ENCODE peak calls at places on chromosomes 2 and 18, in four cellular contexts. One of them, this sample, is unnamed.
A peak's percentile ranks its signal among the peaks of the same experiment; 100 is the strongest.

GRCh38 chr2:48940606-48941005 is 185.1 kb upstream of the LHCGR start:
- DNase-seq in upper lobe of right lung: no peak
- DNase-seq in lung: no peak
- DNase-seq in A549: no peak
- DNase-seq in this sample: no peak

GRCh38 chr2:234044157-234044556 is 6.3 kb upstream of the SPP2 start:
- DNase-seq in A549: no peak
- DNase-seq in upper lobe of right lung: no peak
- DNase-seq in lung: no peak
- DNase-seq in this sample: no peak

GRCh38 chr2:168705534-168706470 is 96.6 kb upstream of the NOSTRIN start:
- DNase-seq in lung: no peak
- DNase-seq in upper lobe of right lung: no peak
- DNase-seq in A549: peak; percentile 3
- DNase-seq in this sample: no peak

GRCh38 chr2:133346654-133347053 is 221.6 kb downstream of the NCKAP5 start:
- DNase-seq in A549: no peak
- DNase-seq in lung: no peak
- DNase-seq in upper lobe of right lung: no peak
- DNase-seq in this sample: peak; percentile 90

GRCh38 chr2:46157966-46158310 is 139.3 kb upstream of the EPAS1 start:
- DNase-seq in upper lobe of right lung: no peak
- DNase-seq in lung: no peak
- DNase-seq in A549: no peak
- DNase-seq in this sample: no peak

GRCh38 chr2:42926438-42927333 is 134.3 kb upstream of the HAAO start:
- DNase-seq in upper lobe of right lung: no peak
- DNase-seq in A549: no peak
- DNase-seq in lung: no peak
- DNase-seq in this sample: no peak

GRCh38 chr2:127218843-127219715 is 1.0 kb downstream of the CYP27C1 start:
- DNase-seq in lung: no peak
- DNase-seq in A549: peak; percentile 31
- DNase-seq in upper lobe of right lung: no peak
- DNase-seq in this sample: no peak

GRCh38 chr18:58186258-58186948 is 142.4 kb downstream of the NEDD4L start:
- DNase-seq in lung: no peak
- DNase-seq in upper lobe of right lung: no peak
- DNase-seq in A549: no peak
- DNase-seq in this sample: peak; percentile 88

DNA sequence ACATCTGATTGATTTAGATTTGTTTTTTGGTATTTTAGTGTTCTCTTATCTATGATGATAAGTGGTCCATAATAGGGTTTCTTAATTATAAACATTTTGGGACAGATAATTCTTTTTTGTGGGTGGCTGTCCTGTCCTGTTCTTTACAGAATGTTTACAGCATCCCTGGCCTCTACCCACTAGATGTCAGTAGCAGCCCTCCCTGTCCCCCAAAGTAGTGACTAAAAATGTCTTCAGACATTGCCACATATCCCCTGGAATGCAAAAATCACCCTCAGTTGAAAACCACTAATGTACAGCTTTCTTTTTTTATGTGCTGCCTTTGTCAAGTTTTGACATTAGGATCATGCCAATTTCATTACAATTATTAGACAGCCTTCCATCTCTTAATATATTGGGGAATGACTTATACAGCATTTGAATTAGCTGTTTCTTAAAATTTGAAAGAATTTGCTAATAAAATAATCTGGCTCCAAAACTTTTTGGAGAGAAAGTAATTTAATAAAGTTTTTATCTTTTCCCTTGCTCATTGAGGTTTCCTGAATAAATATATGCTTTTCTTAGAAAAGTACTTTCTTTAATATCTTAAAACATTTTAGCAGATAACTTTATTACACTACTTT is 19.5 kb downstream of the WIPF1 start:
- DNase-seq in upper lobe of right lung: no peak
- DNase-seq in lung: no peak
- DNase-seq in A549: no peak
- DNase-seq in this sample: no peak
- TF ChIP-seq CTCF in upper lobe of right lung: peak; percentile 46
- TF ChIP-seq CTCF in lung: peak; percentile 15
- TF ChIP-seq CTCF in A549: peak; percentile 71
- TF ChIP-seq CTCF in this sample: peak; percentile 76

GRCh38 chr2:236262238-236262637 is 2.0 kb downstream of the ASB18 start:
- DNase-seq in A549: no peak
- DNase-seq in lung: no peak
- DNase-seq in upper lobe of right lung: no peak
- DNase-seq in this sample: no peak
- H3K4me3 ChIP-seq in A549: no peak overlapping the region
- H3K4me3 ChIP-seq in lung: no peak overlapping the region
- H3K4me3 ChIP-seq in upper lobe of right lung: no peak overlapping the region
- H3K4me3 ChIP-seq in this sample: no peak overlapping the region

GRCh38 chr2:227402321-227402720 is 14.6 kb upstream of the SCYGR1 start:
- DNase-seq in upper lobe of right lung: no peak
- DNase-seq in lung: no peak
- DNase-seq in A549: no peak
- DNase-seq in this sample: no peak

GRCh38 chr2:227407601-227408089 is 19.9 kb upstream of the SCYGR1 start:
- DNase-seq in upper lobe of right lung: peak; percentile 86
- DNase-seq in A549: peak; percentile 46
- DNase-seq in lung: peak; percentile 60
- DNase-seq in this sample: no peak

GRCh38 chr2:227406177-227407031 is 18.7 kb upstream of the SCYGR1 start:
- DNase-seq in lung: peak; percentile 77
- DNase-seq in A549: peak; percentile 92
- DNase-seq in upper lobe of right lung: no peak
- DNase-seq in this sample: peak; percentile 95

GRCh38 chr2:227402959-227403358 is 15.2 kb upstream of the SCYGR1 start:
- DNase-seq in upper lobe of right lung: no peak
- DNase-seq in lung: no peak
- DNase-seq in A549: no peak
- DNase-seq in this sample: no peak

DNA sequence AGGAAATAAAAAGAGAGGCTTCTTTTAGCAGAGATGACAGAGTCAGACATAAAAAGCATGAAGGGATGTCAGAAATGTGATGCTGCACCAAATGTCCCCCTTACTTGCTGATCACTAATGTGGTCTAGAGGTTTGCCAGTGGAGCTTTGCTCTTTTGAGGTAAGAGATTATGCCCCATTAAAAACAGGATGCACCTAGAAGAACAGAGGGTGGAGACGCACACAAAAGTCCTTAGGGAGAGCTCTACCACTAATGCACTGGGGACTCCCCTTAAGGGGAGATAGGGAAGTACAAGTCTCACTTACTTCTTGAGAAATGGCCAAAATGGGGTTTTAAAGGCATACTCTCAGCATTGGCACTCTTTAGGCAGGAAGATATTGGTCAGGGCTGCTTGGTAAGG is 16.8 kb upstream of the SCYGR1 start:
- DNase-seq in lung: no peak
- DNase-seq in A549: peak; percentile 35
- DNase-seq in upper lobe of right lung: no peak
- DNase-seq in this sample: no peak
- TF ChIP-seq CTCF in lung: no peak
- TF ChIP-seq CTCF in A549: no peak
- TF ChIP-seq CTCF in upper lobe of right lung: no peak
- TF ChIP-seq CTCF in this sample: no peak

GRCh38 chr2:24917731-24918325 is 2.2 kb downstream of the ADCY3 start:
- DNase-seq in A549: no peak
- DNase-seq in upper lobe of right lung: no peak
- DNase-seq in lung: no peak
- DNase-seq in this sample: no peak
- H3K4me3 ChIP-seq in A549: no peak overlapping the region
- H3K4me3 ChIP-seq in upper lobe of right lung: peak overlapping the region; percentile 51
- H3K4me3 ChIP-seq in lung: peak overlapping the region; percentile 26
- H3K4me3 ChIP-seq in this sample: no peak overlapping the region

GRCh38 chr18:25223211-25223610 is 128.8 kb downstream of the ZNF521 start:
- DNase-seq in lung: no peak
- DNase-seq in upper lobe of right lung: no peak
- DNase-seq in A549: no peak
- DNase-seq in this sample: no peak
- TF ChIP-seq CTCF in lung: no peak
- TF ChIP-seq CTCF in upper lobe of right lung: no peak
- TF ChIP-seq CTCF in A549: no peak
- TF ChIP-seq CTCF in this sample: no peak

GRCh38 chr18:48926420-48926857 is 24.3 kb downstream of the SMAD7 start:
- DNase-seq in upper lobe of right lung: no peak
- DNase-seq in lung: no peak
- DNase-seq in A549: no peak
- DNase-seq in this sample: no peak
- H3K4me3 ChIP-seq in upper lobe of right lung: no peak overlapping the region
- H3K4me3 ChIP-seq in lung: no peak overlapping the region
- H3K4me3 ChIP-seq in A549: no peak overlapping the region
- H3K4me3 ChIP-seq in this sample: no peak overlapping the region